ENCODE peak calls at places on chromosomes 3 and 15, in six cellular contexts. X is GM06990, K is astrocyte of the spinal cord, L is NCI-H1092 treated with DMSO at 0.1 percent for 48 hours, O is GM23338, E is NCI-H460. J is an unnamed sample.

GRCh38 chr3:143183668-143183970 is 64.0 kb downstream of the CHST2 start:
- DNase-seq in X (no peak), K (no peak), L (no peak), O (no peak), E (no peak), J (no peak)

GRCh38 chr3:42101048-42101447 is 9.9 kb downstream of the TRAK1 start:
- DNase-seq in X (no peak), K (peak), L (no peak), O (no peak), E (no peak), J (no peak)

GRCh38 chr3:125045965-125046364 is 9.8 kb downstream of the HEG1 start:
- DNase-seq in X (no peak), K (peak), L (no peak), O (no peak), E (no peak), J (no peak)

GRCh38 chr15:64828985-64829384 is 3.5 kb upstream of the PIF1 start:
- DNase-seq in X (no peak), K (no peak), L (no peak), O (no peak), E (no peak), J (no peak)

GRCh38 chr15:63133786-63134185 is 12.1 kb downstream of the LACTB start:
- DNase-seq in X (no peak), K (peak), L (no peak), O (no peak), E (no peak), J (no peak)

GRCh38 chr15:60585743-60586708 is 107.1 kb upstream of the ICE2 start:
- DNase-seq in X (no peak), K (peak), L (peak), O (peak), E (peak), J (peak)

GRCh38 chr3:74465652-74466415 is 148.6 kb downstream of the CNTN3 start:
- DNase-seq in X (no peak), K (no peak), L (no peak), O (no peak), E (no peak), J (no peak)

GRCh38 chr15:79282371-79283251 is at the start of gene ANKRD34C:
- DNase-seq in X (peak), K (no peak), L (peak), O (peak), E (no peak), J (peak)

GRCh38 chr3:21326704-21327103 is 424.3 kb downstream of the ZNF385D start:
- DNase-seq in X (no peak), K (peak), L (no peak), O (no peak), E (no peak), J (no peak)

GRCh38 chr15:45802140-45802539 is 167.3 kb downstream of the SQOR start:
- DNase-seq in X (no peak), K (no peak), L (peak), O (no peak), E (no peak), J (no peak)

GRCh38 chr15:63210151-63211051 is 21.0 kb downstream of the RAB8B start:
- DNase-seq in X (no peak), K (no peak), L (no peak), O (peak), E (no peak), J (no peak)

GRCh38 chr15:32091505-32092380 is 61.4 kb downstream of the CHRNA7 start:
- DNase-seq in X (no peak), K (no peak), L (no peak), O (peak), E (no peak), J (peak)

GRCh38 chr3:185082149-185082548 is 70.7 kb downstream of the C3orf70 start:
- DNase-seq in X (no peak), K (no peak), L (no peak), O (no peak), E (no peak), J (no peak)

GRCh38 chr15:79209116-79209515 is 73.4 kb upstream of the ANKRD34C start:
- DNase-seq in X (no peak), K (no peak), L (no peak), O (peak), E (no peak), J (no peak)

GRCh38 chr15:31271706-31272557 is 54.7 kb upstream of the KLF13 start:
- DNase-seq in X (no peak), K (no peak), L (no peak), O (no peak), E (no peak), J (peak)

GRCh38 chr15:101413239-101413638 is 76.3 kb downstream of the PCSK6 start:
- DNase-seq in X (no peak), K (no peak), L (no peak), O (no peak), E (no peak), J (no peak)

GRCh38 chr3:23199649-23200048 is 3.5 kb upstream of the UBE2E2 start:
- DNase-seq in X (no peak), K (no peak), L (no peak), O (no peak), E (no peak), J (no peak)